ENCODE peak calls at places on chromosomes 11 and 22, in four cellular contexts. B is left lung; F is activated CD8-positive, alpha-beta T cell treated with anti-CD3 and anti-CD28 coated beads for 36 hours; M is central memory CD8-positive, alpha-beta T cell. A is an unnamed sample.

GRCh38 chr22:37287550-37287951 is 5.2 kb downstream of the CYTH4 start:
- ATAC-seq in F (peak), M (no peak), B (no peak), A (no peak)

GRCh38 chr11:121419839-121420238 is 32.3 kb upstream of the SORL1 start:
- ATAC-seq in B (no peak), F (no peak), M (no peak), A (no peak)

GRCh38 chr11:61793084-61793828 is 545 bp downstream of the FEN1 start:
- ATAC-seq in B (peak), M (peak), F (peak), A (no peak)

GRCh38 chr22:49244466-49245420 is 582.9 kb downstream of the BRD1 start:
- ATAC-seq in B (no peak), M (no peak), F (no peak), A (no peak)

GRCh38 chr22:39958916-39959639 is 1.1 kb upstream of the TMA7B start:
- ATAC-seq in B (no peak), F (peak), M (no peak), A (no peak)

GRCh38 chr11:119320593-119321524 is 3.9 kb upstream of the MCAM start:
- ATAC-seq in F (peak), B (peak), M (peak), A (peak)

GRCh38 chr11:118633979-118634378 is 26.6 kb downstream of the PHLDB1 start:
- ATAC-seq in B (no peak), F (no peak), M (no peak), A (no peak)

GRCh38 chr22:25048659-25049657 is 96.4 kb downstream of the KIAA1671 start:
- ATAC-seq in F (peak), M (no peak), B (peak), A (peak)

GRCh38 chr22:41350087-41350486 is 31.7 kb upstream of the TEF start:
- ATAC-seq in M (no peak), B (no peak), F (no peak), A (no peak)

GRCh38 chr22:26322179-26322905 is 106.7 kb upstream of the ASPHD2 start:
- ATAC-seq in F (no peak), M (no peak), B (no peak), A (no peak)

GRCh38 chr11:61983419-61983818 is 16.0 kb upstream of the FTH1 start:
- ATAC-seq in M (no peak), F (no peak), B (no peak), A (no peak)

GRCh38 chr11:134662629-134663360 is 250.8 kb upstream of the B3GAT1 start:
- ATAC-seq in M (no peak), B (no peak), F (no peak), A (no peak)

GRCh38 chr11:102306048-102306575 is 11.2 kb upstream of the BIRC3 start:
- ATAC-seq in F (peak), M (peak), B (peak), A (peak)

GRCh38 chr22:27348634-27349033 is 452.9 kb downstream of the MN1 start:
- ATAC-seq in F (no peak), B (peak), M (no peak), A (no peak)

GRCh38 chr11:68552542-68552941 is 92.0 kb downstream of the PPP6R3 start:
- ATAC-seq in F (no peak), M (no peak), B (peak), A (no peak)

GRCh38 chr11:82734120-82734479 is 436 bp upstream of the FAM181B start:
- ATAC-seq in F (no peak), B (no peak), M (no peak), A (no peak)

GRCh38 chr11:119673389-119674336 is 55.3 kb downstream of the NECTIN1 start:
- ATAC-seq in B (no peak), F (peak), M (peak), A (peak)

GRCh38 chr22:24265734-24266133 is 4.9 kb upstream of the SPECC1L start:
- ATAC-seq in B (no peak), F (no peak), M (no peak), A (no peak)